ENCODE peak calls at places on chromosomes 5 and 9, in five cellular contexts. One of them, this sample, is unnamed.

GRCh38 chr9:35000535-35001284 is 11.2 kb downstream of the DNAJB5 start:
- DNase-seq in HepG2: no peak
- DNase-seq in SK-N-SH: peak; percentile 0
- DNase-seq in K562: no peak
- DNase-seq in GM12878: no peak
- DNase-seq in this sample: peak; percentile 70

GRCh38 chr5:76674330-76675066 is 41.4 kb upstream of the F2R start:
- DNase-seq in HepG2: no peak
- DNase-seq in SK-N-SH: no peak
- DNase-seq in K562: peak; percentile 27
- DNase-seq in GM12878: no peak
- DNase-seq in this sample: no peak

GRCh38 chr5:80239680-80240367 is 16.0 kb downstream of the SERINC5 start:
- DNase-seq in HepG2: no peak
- DNase-seq in SK-N-SH: no peak
- DNase-seq in K562: no peak
- DNase-seq in GM12878: no peak
- DNase-seq in this sample: peak; percentile 64

GRCh38 chr5:148790545-148791333 is 35.7 kb upstream of the ADRB2 start:
- DNase-seq in HepG2: no peak
- DNase-seq in SK-N-SH: no peak
- DNase-seq in K562: no peak
- DNase-seq in GM12878: no peak
- DNase-seq in this sample: no peak

GRCh38 chr9:18075253-18075977 is 398.5 kb upstream of the ADAMTSL1 start:
- DNase-seq in HepG2: no peak
- DNase-seq in SK-N-SH: no peak
- DNase-seq in K562: no peak
- DNase-seq in GM12878: no peak
- DNase-seq in this sample: no peak

GRCh38 chr9:93122721-93123221 is 11.3 kb downstream of the NINJ1 start:
- DNase-seq in HepG2: no peak
- DNase-seq in SK-N-SH: no peak
- DNase-seq in K562: no peak
- DNase-seq in GM12878: no peak
- DNase-seq in this sample: no peak

GRCh38 chr5:4054092-4054491 is 458.5 kb downstream of the IRX1 start:
- DNase-seq in HepG2: no peak
- DNase-seq in SK-N-SH: no peak
- DNase-seq in K562: no peak
- DNase-seq in GM12878: no peak
- DNase-seq in this sample: no peak

GRCh38 chr9:126722922-126723806 is 81.7 kb upstream of the ZBTB43 start:
- DNase-seq in HepG2: no peak
- DNase-seq in SK-N-SH: peak; percentile 87
- DNase-seq in K562: peak; percentile 64
- DNase-seq in GM12878: no peak
- DNase-seq in this sample: no peak

GRCh38 chr5:73447234-73448071 is 1.1 kb downstream of the FOXD1 start:
- DNase-seq in HepG2: no peak
- DNase-seq in SK-N-SH: peak; percentile 77
- DNase-seq in K562: peak; percentile 46
- DNase-seq in GM12878: no peak
- DNase-seq in this sample: peak; percentile 75

GRCh38 chr5:134512661-134512999 is 12.8 kb upstream of the JADE2 start:
- DNase-seq in HepG2: no peak
- DNase-seq in SK-N-SH: no peak
- DNase-seq in K562: no peak
- DNase-seq in GM12878: no peak
- DNase-seq in this sample: no peak

GRCh38 chr5:7087719-7088297 is 308.1 kb upstream of the ADCY2 start:
- DNase-seq in HepG2: no peak
- DNase-seq in SK-N-SH: no peak
- DNase-seq in K562: no peak
- DNase-seq in GM12878: no peak
- DNase-seq in this sample: no peak

GRCh38 chr9:133892193-133892920 is 99.8 kb downstream of the VAV2 start:
- DNase-seq in HepG2: peak; percentile 99
- DNase-seq in SK-N-SH: no peak
- DNase-seq in K562: no peak
- DNase-seq in GM12878: no peak
- DNase-seq in this sample: no peak

GRCh38 chr5:34736445-34737119 is 80.5 kb downstream of the RAI14 start:
- DNase-seq in HepG2: peak; percentile 40
- DNase-seq in SK-N-SH: no peak
- DNase-seq in K562: no peak
- DNase-seq in GM12878: no peak
- DNase-seq in this sample: peak; percentile 56

GRCh38 chr9:27665121-27665520 is 91.8 kb upstream of the C9orf72 start:
- DNase-seq in HepG2: no peak
- DNase-seq in SK-N-SH: no peak
- DNase-seq in K562: no peak
- DNase-seq in GM12878: no peak
- DNase-seq in this sample: no peak

GRCh38 chr9:78967557-78968212 is 604.1 kb upstream of the TLE4 start:
- DNase-seq in HepG2: peak; percentile 9
- DNase-seq in SK-N-SH: no peak
- DNase-seq in K562: no peak
- DNase-seq in GM12878: no peak
- DNase-seq in this sample: peak; percentile 28

GRCh38 chr5:139246394-139246793 is 47.1 kb upstream of the MATR3 start:
- DNase-seq in HepG2: no peak
- DNase-seq in SK-N-SH: no peak
- DNase-seq in K562: peak; percentile 51
- DNase-seq in GM12878: no peak
- DNase-seq in this sample: peak; percentile 60

GRCh38 chr5:117220730-117221129 is 646.1 kb upstream of the SEMA6A start:
- DNase-seq in HepG2: no peak
- DNase-seq in SK-N-SH: no peak
- DNase-seq in K562: no peak
- DNase-seq in GM12878: no peak
- DNase-seq in this sample: no peak

GRCh38 chr9:9352877-9353481 is 1259.8 kb downstream of the PTPRD start:
- DNase-seq in HepG2: no peak
- DNase-seq in SK-N-SH: no peak
- DNase-seq in K562: no peak
- DNase-seq in GM12878: no peak
- DNase-seq in this sample: no peak

GRCh38 chr9:18256574-18256973 is 217.4 kb upstream of the ADAMTSL1 start:
- DNase-seq in HepG2: no peak
- DNase-seq in SK-N-SH: no peak
- DNase-seq in K562: no peak
- DNase-seq in GM12878: no peak
- DNase-seq in this sample: peak; percentile 72

GRCh38 chr9:112858005-112858404 is 32.7 kb downstream of the SLC46A2 start:
- DNase-seq in HepG2: no peak
- DNase-seq in SK-N-SH: no peak
- DNase-seq in K562: no peak
- DNase-seq in GM12878: no peak
- DNase-seq in this sample: no peak

GRCh38 chr9:115146581-115147021 is 28.6 kb upstream of the TNC start:
- DNase-seq in HepG2: no peak
- DNase-seq in SK-N-SH: no peak
- DNase-seq in K562: no peak
- DNase-seq in GM12878: no peak
- DNase-seq in this sample: peak; percentile 96

GRCh38 chr9:83978992-83979811 is 813 bp downstream of the HNRNPK start:
- DNase-seq in HepG2: peak; percentile 58
- DNase-seq in SK-N-SH: peak; percentile 85
- DNase-seq in K562: peak; percentile 75
- DNase-seq in GM12878: no peak
- DNase-seq in this sample: peak; percentile 81

GRCh38 chr5:134079748-134080581 is 34.5 kb upstream of the TCF7 start:
- DNase-seq in HepG2: no peak
- DNase-seq in SK-N-SH: no peak
- DNase-seq in K562: no peak
- DNase-seq in GM12878: no peak
- DNase-seq in this sample: no peak

GRCh38 chr5:2703615-2704014 is 47.9 kb downstream of the IRX2 start:
- DNase-seq in HepG2: no peak
- DNase-seq in SK-N-SH: no peak
- DNase-seq in K562: no peak
- DNase-seq in GM12878: no peak
- DNase-seq in this sample: no peak

GRCh38 chr5:64947031-64947430 is 178.3 kb downstream of the CWC27 start:
- DNase-seq in HepG2: peak; percentile 22
- DNase-seq in SK-N-SH: peak; percentile 36
- DNase-seq in K562: peak; percentile 9
- DNase-seq in GM12878: no peak
- DNase-seq in this sample: peak; percentile 55

GRCh38 chr5:81021951-81022687 is 62.0 kb downstream of the RASGRF2 start:
- DNase-seq in HepG2: no peak
- DNase-seq in SK-N-SH: no peak
- DNase-seq in K562: no peak
- DNase-seq in GM12878: no peak
- DNase-seq in this sample: no peak

DNA sequence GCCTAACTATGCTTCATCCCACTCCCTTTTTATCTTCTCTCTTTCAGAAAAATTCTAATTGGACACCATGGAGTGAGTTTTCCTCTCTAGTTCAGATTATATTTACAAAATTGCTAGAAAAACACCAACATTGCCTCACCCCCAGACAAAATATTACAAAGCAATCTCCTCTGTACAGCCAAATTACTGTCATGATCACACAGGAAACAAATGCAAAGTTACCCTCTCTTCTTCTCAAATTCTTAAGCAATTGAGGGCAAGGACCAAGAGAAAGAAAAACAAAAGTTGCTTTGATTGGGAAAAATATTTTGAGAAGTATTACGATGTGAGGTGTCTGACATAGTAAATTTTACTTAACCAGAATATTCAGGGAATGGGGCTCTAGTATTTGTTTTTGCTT is 30.8 kb upstream of the ABCA1 start:
- DNase-seq in HepG2: no peak
- DNase-seq in SK-N-SH: no peak
- DNase-seq in K562: no peak
- DNase-seq in GM12878: no peak
- DNase-seq in this sample: no peak
- H3K9ac ChIP-seq in HepG2: no peak overlapping the region
- H3K9ac ChIP-seq in SK-N-SH: no peak overlapping the region
- H3K9ac ChIP-seq in K562: no peak overlapping the region
- H3K9ac ChIP-seq in GM12878: no peak overlapping the region
- H3K9ac ChIP-seq in this sample: no peak overlapping the region

DNA sequence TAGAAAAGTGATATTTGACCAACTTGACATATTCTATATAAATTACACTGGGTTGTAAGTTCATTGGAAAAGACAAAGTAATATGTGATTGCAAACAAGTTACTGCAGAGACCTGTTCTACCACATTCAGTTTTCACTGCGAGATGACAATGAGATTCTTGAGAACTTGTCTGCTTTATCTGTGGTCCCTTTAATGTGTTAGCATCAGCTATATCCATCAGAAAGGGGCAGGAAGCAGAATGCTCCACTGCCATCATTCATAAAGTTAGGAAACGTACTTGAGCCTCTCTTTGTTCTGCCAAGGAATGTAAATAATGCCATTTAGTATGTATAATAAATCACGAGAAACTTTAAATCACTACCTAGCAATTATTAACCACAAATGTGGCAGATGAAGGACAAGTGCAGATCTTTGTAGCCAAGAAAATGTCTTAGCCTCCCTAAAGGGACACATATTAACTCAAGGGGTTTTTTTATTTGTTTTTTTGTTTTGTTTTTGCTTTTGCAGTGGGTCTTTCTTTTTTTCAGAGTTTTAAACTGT is 59.5 kb downstream of the GIN1 start:
- DNase-seq in HepG2: no peak
- DNase-seq in SK-N-SH: no peak
- DNase-seq in K562: no peak
- DNase-seq in GM12878: no peak
- DNase-seq in this sample: no peak
- TF ChIP-seq SMC3 in HepG2: no peak
- TF ChIP-seq SMC3 in SK-N-SH: no peak
- TF ChIP-seq SMC3 in K562: no peak
- TF ChIP-seq SMC3 in GM12878: no peak
- TF ChIP-seq SMC3 in this sample: no peak

DNA sequence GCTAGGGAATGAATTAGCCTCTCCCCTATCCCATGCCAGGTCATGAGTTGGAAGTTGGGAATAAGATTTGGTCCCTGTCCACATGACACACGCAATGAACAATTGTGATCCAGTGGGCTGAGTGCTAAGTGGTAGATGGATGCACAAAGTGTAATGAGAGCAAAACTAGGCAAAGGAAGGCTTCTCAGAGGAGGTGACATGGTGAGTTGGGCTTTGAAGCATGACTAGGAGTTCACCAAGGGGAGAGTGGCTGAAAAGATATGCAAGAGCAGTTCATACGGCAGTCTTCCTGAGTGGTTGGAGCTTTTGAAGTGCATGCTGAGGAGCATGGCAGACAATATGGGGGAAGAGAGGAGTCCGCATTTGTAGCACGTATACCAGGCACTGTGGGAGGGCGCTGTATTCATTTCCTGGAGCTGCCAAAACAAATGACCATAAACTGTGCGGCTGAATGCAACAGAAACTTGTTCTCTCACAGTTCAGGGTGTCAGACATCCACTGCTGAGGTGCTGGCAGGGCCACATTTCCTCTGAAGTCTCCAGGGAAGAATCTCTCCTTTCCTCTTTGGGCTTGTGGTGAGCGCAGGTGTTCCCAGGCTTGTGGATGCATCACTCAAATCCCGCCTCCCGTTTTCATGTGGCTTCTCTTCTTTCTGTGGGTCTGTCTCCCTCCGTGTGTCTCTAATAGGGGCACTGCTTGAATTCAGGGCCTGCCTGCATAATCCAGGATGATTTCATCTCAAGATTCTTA is 49.5 kb downstream of the NSG2 start:
- DNase-seq in HepG2: no peak
- DNase-seq in SK-N-SH: no peak
- DNase-seq in K562: no peak
- DNase-seq in GM12878: peak; percentile 33
- DNase-seq in this sample: no peak
- H3K9ac ChIP-seq in HepG2: no peak overlapping the region
- H3K9ac ChIP-seq in SK-N-SH: no peak overlapping the region
- H3K9ac ChIP-seq in K562: no peak overlapping the region
- H3K9ac ChIP-seq in GM12878: no peak overlapping the region
- H3K9ac ChIP-seq in this sample: no peak overlapping the region

DNA sequence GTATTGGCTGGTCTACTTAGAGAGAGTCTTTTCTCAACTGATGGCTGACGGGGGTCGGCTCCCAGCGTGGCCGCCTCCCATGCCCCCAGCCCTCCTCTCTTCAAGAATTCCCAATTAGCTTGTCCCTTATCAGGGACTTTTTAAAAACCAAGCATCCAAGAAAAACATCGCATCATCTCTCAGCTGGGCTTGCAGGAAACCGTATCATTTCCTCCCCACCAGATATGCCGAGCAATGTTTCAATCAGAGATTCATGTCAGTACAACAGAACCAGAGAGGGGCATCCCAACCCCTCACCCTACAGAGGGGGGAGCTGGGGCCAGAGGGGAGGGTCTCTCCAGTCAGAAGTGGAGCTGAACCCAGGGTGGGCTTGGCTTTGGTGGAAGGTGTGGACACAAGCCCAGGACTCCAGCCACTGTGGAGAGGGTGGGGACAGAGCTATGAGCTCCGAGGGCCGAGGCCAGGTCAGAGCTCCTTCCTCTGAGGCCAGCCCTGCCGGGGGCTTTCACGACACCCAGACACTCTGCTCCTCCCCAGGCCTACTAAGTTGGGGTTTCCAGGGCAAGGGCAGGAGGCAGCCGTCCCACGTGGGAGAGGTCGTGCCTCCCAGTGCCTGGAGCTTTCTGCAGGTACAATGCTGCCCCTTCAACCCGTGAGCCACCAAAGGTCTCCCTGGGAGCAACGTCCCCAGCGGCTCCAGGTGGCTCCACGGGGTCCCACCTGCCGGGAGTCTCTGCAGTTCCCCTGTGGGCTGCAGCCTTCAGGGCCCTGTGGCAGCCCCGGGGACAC is 39.0 kb upstream of the TMEM250 start:
- DNase-seq in HepG2: no peak
- DNase-seq in SK-N-SH: no peak
- DNase-seq in K562: no peak
- DNase-seq in GM12878: no peak
- DNase-seq in this sample: no peak
- TF ChIP-seq SMC3 in HepG2: no peak
- TF ChIP-seq SMC3 in SK-N-SH: no peak
- TF ChIP-seq SMC3 in K562: no peak
- TF ChIP-seq SMC3 in GM12878: no peak
- TF ChIP-seq SMC3 in this sample: no peak

This sample was measured in IMR-90.